ENCODE peak calls at places on chromosomes 6 and 20, in six cellular contexts. I is T-helper 17 cell, Q is AML-193, X is fibroblast of lung, N is dorsolateral prefrontal cortex, R is LHCN-M2. V is an unnamed sample.

GRCh38 chr6:133768656-133769295 is 120.1 kb upstream of the TCF21 start:
- DNase-seq in I (no peak), Q (no peak), X (peak), N (no peak), R (no peak), V (no peak)

GRCh38 chr20:59403261-59403961 is 103.0 kb downstream of the EDN3 start:
- DNase-seq in I (peak), Q (peak), X (no peak), N (peak), R (no peak), V (peak)

GRCh38 chr20:60238992-60239655 is 280.9 kb downstream of the CDH26 start:
- DNase-seq in I (no peak), Q (no peak), X (peak), N (no peak), R (no peak), V (no peak)

GRCh38 chr6:167031082-167031709 is 32.0 kb downstream of the CEP43 start:
- DNase-seq in I (no peak), Q (no peak), X (peak), N (no peak), R (peak), V (no peak)

GRCh38 chr6:33317418-33317667 is 201 bp downstream of the ZBTB22 start:
- DNase-seq in I (no peak), Q (no peak), X (no peak), N (no peak), R (no peak), V (peak)

GRCh38 chr20:57478176-57478575 is 46.8 kb downstream of the CTCFL start:
- DNase-seq in I (no peak), Q (no peak), X (no peak), N (peak), R (no peak), V (no peak)

GRCh38 chr6:71496018-71496800 is 207.6 kb downstream of the OGFRL1 start:
- DNase-seq in I (no peak), Q (no peak), X (peak), N (no peak), R (peak), V (no peak)

GRCh38 chr6:53112404-53112803 is 36.2 kb downstream of the GCM1 start:
- DNase-seq in I (no peak), Q (no peak), X (no peak), N (no peak), R (no peak), V (no peak)

GRCh38 chr6:125950293-125950692 is 6.3 kb upstream of the HINT3 start:
- DNase-seq in I (no peak), Q (no peak), X (peak), N (no peak), R (peak), V (no peak)

GRCh38 chr6:27078734-27079357 is 168.7 kb upstream of the PRSS16 start:
- DNase-seq in I (no peak), Q (peak), X (peak), N (no peak), R (peak), V (no peak)

GRCh38 chr6:9623985-9624384 is 790.9 kb downstream of the TFAP2A start:
- DNase-seq in I (no peak), Q (no peak), X (peak), N (no peak), R (peak), V (no peak)

GRCh38 chr6:10030942-10031537 is 383.8 kb downstream of the TFAP2A start:
- DNase-seq in I (no peak), Q (peak), X (no peak), N (no peak), R (peak), V (no peak)

GRCh38 chr20:19661717-19662637 is 96.1 kb upstream of the RIN2 start:
- DNase-seq in I (no peak), Q (peak), X (peak), N (peak), R (peak), V (no peak)

GRCh38 chr20:3168079-3168828 is 5.1 kb downstream of the LZTS3 start:
- DNase-seq in I (no peak), Q (no peak), X (no peak), N (no peak), R (no peak), V (peak)

GRCh38 chr6:26180346-26180745 is 93.1 kb downstream of the HFE start:
- DNase-seq in I (no peak), Q (no peak), X (no peak), N (no peak), R (no peak), V (no peak)

GRCh38 chr6:90297124-90297865 is 652 bp upstream of the BACH2 start:
- DNase-seq in I (no peak), Q (no peak), X (no peak), N (no peak), R (no peak), V (no peak)

GRCh38 chr6:126664271-126664670 is 324.4 kb downstream of the CENPW start:
- DNase-seq in I (no peak), Q (no peak), X (peak), N (no peak), R (no peak), V (no peak)

GRCh38 chr6:25535302-25536225 is 116.5 kb upstream of the SCGN start:
- DNase-seq in I (no peak), Q (no peak), X (no peak), N (no peak), R (no peak), V (no peak)

GRCh38 chr6:7763896-7764295 is 38.0 kb downstream of the BMP6 start:
- DNase-seq in I (no peak), Q (no peak), X (no peak), N (no peak), R (no peak), V (no peak)

GRCh38 chr20:49508435-49509199 is 26.1 kb upstream of the KCNB1 start:
- DNase-seq in I (no peak), Q (peak), X (peak), N (no peak), R (peak), V (no peak)

GRCh38 chr20:3559231-3559630 is 88.4 kb downstream of the ATRN start:
- DNase-seq in I (no peak), Q (no peak), X (no peak), N (no peak), R (no peak), V (no peak)

GRCh38 chr6:33410711-33411631 is at the start of gene PHF1:
- DNase-seq in I (no peak), Q (peak), X (peak), N (peak), R (peak), V (peak)

GRCh38 chr20:46512943-46513844 is at the start of gene ZNF334:
- DNase-seq in I (no peak), Q (no peak), X (peak), N (peak), R (no peak), V (peak)

GRCh38 chr6:30857537-30857936 is 26.8 kb upstream of the DDR1 start:
- DNase-seq in I (no peak), Q (no peak), X (peak), N (no peak), R (no peak), V (no peak)

GRCh38 chr6:100454571-100455229 is 10.0 kb downstream of the SIM1 start:
- DNase-seq in I (no peak), Q (no peak), X (no peak), N (no peak), R (no peak), V (no peak)

GRCh38 chr20:49397525-49397924 is 84.9 kb downstream of the KCNB1 start:
- DNase-seq in I (no peak), Q (no peak), X (peak), N (no peak), R (peak), V (no peak)

GRCh38 chr6:136337606-136338005 is 48.0 kb upstream of the BCLAF1 start:
- DNase-seq in I (no peak), Q (no peak), X (no peak), N (no peak), R (no peak), V (no peak)

GRCh38 chr6:126040826-126041225 is 54.5 kb downstream of the TRMT11 start:
- DNase-seq in I (no peak), Q (peak), X (peak), N (no peak), R (peak), V (no peak)

V was measured in GM12892.